ENCODE peak calls at places on chromosomes 1 and 21, in seven cellular contexts. I is OCI-LY7; W is glutamatergic neuron; D is NCI-H2171; Q is HEK293T; J is activated naive CD4-positive, alpha-beta T cell; P is AML-193. B is an unnamed sample.

GRCh38 chr1:55560246-55560645 is 345.1 kb upstream of the USP24 start:
- DNase-seq in J (no peak), D (no peak), I (no peak), Q (no peak), W (no peak), P (no peak), B (no peak)

GRCh38 chr1:89575207-89575606 is 50.6 kb downstream of the LRRC8B start:
- DNase-seq in D (no peak), W (no peak), P (no peak), Q (no peak), I (no peak), J (no peak), B (no peak)

GRCh38 chr1:161420763-161421455 is 53.2 kb upstream of the CFAP126 start:
- DNase-seq in Q (peak; percentile 61), W (no peak), D (no peak), J (no peak), P (no peak), I (peak; percentile 57), B (no peak)

GRCh38 chr1:107531065-107531908 is 390.4 kb downstream of the NTNG1 start:
- DNase-seq in P (no peak), I (no peak), J (no peak), D (no peak), Q (no peak), W (no peak), B (no peak)

GRCh38 chr21:33874161-33874560 is 41.4 kb downstream of the ATP5PO start:
- DNase-seq in W (no peak), J (no peak), I (no peak), P (no peak), D (no peak), Q (no peak), B (no peak)

GRCh38 chr1:101178688-101179491 is 57.9 kb upstream of the S1PR1 start:
- DNase-seq in J (no peak), P (no peak), I (peak; percentile 22), D (no peak), W (no peak), Q (no peak), B (no peak)

GRCh38 chr1:90591970-90592356 is 125.1 kb downstream of the BARHL2 start:
- DNase-seq in W (no peak), D (no peak), J (no peak), Q (no peak), P (no peak), I (no peak), B (no peak)

GRCh38 chr1:21865943-21866628 is 54.0 kb downstream of the LDLRAD2 start:
- DNase-seq in W (no peak), I (peak; percentile 88), Q (peak; percentile 42), P (no peak), J (no peak), D (peak; percentile 13), B (no peak)

GRCh38 chr1:5660141-5660935 is 331.9 kb downstream of the NPHP4 start:
- DNase-seq in W (no peak), I (no peak), P (no peak), J (no peak), Q (no peak), D (no peak), B (no peak)

GRCh38 chr21:46063227-46063626 is 34.7 kb upstream of the COL6A2 start:
- DNase-seq in I (peak; percentile 3), P (no peak), D (no peak), J (no peak), W (no peak), Q (no peak), B (no peak)

GRCh38 chr1:227736814-227737432 is 1.7 kb downstream of the SNAP47 start:
- DNase-seq in J (no peak), Q (no peak), P (no peak), I (no peak), W (no peak), D (no peak), B (no peak)

GRCh38 chr1:32892368-32893197 is 6.3 kb downstream of the HPCA start:
- DNase-seq in I (peak; percentile 76), Q (peak; percentile 91), J (no peak), D (peak; percentile 67), W (peak; percentile 91), P (no peak), B (peak; percentile 45)

GRCh38 chr1:17561561-17561985 is 22.1 kb downstream of the ARHGEF10L start:
- DNase-seq in Q (no peak), P (no peak), J (no peak), D (no peak), I (no peak), W (no peak), B (no peak)

GRCh38 chr1:61322769-61323168 is 240.4 kb downstream of the NFIA start:
- DNase-seq in J (no peak), I (no peak), W (no peak), Q (no peak), D (no peak), P (no peak), B (no peak)

GRCh38 chr1:157496121-157496526 is 56.2 kb downstream of the FCRL5 start:
- DNase-seq in I (peak; percentile 82), W (no peak), P (peak; percentile 18), D (no peak), J (no peak), Q (peak; percentile 44), B (no peak)

GRCh38 chr1:180611016-180611930 is 20.5 kb upstream of the XPR1 start:
- DNase-seq in Q (no peak), J (no peak), D (no peak), P (peak; percentile 48), W (no peak), I (peak; percentile 41), B (no peak)

GRCh38 chr1:212721388-212722247 is 22.0 kb upstream of the BATF3 start:
- DNase-seq in Q (no peak), I (no peak), D (no peak), W (no peak), J (no peak), P (no peak), B (no peak)

GRCh38 chr1:92960395-92961130 is 699 bp downstream of the DIPK1A start:
- DNase-seq in D (peak; percentile 55), Q (peak; percentile 79), I (peak; percentile 90), P (peak; percentile 65), J (peak; percentile 39), W (peak; percentile 48), B (peak; percentile 69)

GRCh38 chr1:46411601-46412341 is 17.7 kb downstream of the FAAH start:
- DNase-seq in D (no peak), I (no peak), J (peak; percentile 19), W (no peak), Q (peak; percentile 45), P (no peak), B (no peak)